ENCODE peak calls at places on chromosome 22, in five cellular contexts. C, W, R, Y and B are unnamed samples.

GRCh38 chr22:50633771-50634170 is 5.8 kb upstream of the ARSA start:
- DNase-seq in C (no peak), W (no peak), R (no peak), Y (no peak), B (no peak)

GRCh38 chr22:47367993-47368945 is 605.8 kb downstream of the TBC1D22A start:
- DNase-seq in C (no peak), W (no peak), R (no peak), Y (no peak), B (peak; percentile 2)

GRCh38 chr22:35516723-35517122 is 23.9 kb upstream of the RASD2 start:
- DNase-seq in C (no peak), W (no peak), R (no peak), Y (no peak), B (no peak)

GRCh38 chr22:48268771-48269552 is 1506.5 kb downstream of the TBC1D22A start:
- DNase-seq in C (no peak), W (no peak), R (peak; percentile 80), Y (no peak), B (no peak)

GRCh38 chr22:28728621-28729313 is 12.9 kb downstream of the CHEK2 start:
- DNase-seq in C (no peak), W (no peak), R (no peak), Y (no peak), B (no peak)

GRCh38 chr22:26949193-26949592 is 291.8 kb downstream of the MIAT start:
- DNase-seq in C (no peak), W (no peak), R (peak; percentile 25), Y (no peak), B (no peak)

GRCh38 chr22:50578776-50579310 is 616 bp upstream of the CPT1B start:
- DNase-seq in C (no peak), W (no peak), R (no peak), Y (no peak), B (no peak)

GRCh38 chr22:45878051-45878764 is 98.8 kb downstream of the WNT7B start:
- DNase-seq in C (no peak), W (peak; percentile 90), R (peak; percentile 2), Y (no peak), B (peak; percentile 77)

GRCh38 chr22:28229566-28230483 is 310.8 kb upstream of the PITPNB start:
- DNase-seq in C (no peak), W (no peak), R (peak; percentile 30), Y (no peak), B (no peak)

GRCh38 chr22:43078522-43078921 is 10.7 kb downstream of the TTLL1 start:
- DNase-seq in C (no peak), W (no peak), R (no peak), Y (no peak), B (no peak)

GRCh38 chr22:25081409-25081824 is 118.2 kb upstream of the CRYBB3 start:
- DNase-seq in C (no peak), W (peak; percentile 25), R (peak; percentile 21), Y (peak; percentile 49), B (peak; percentile 34)

GRCh38 chr22:44067033-44067432 is 42.9 kb downstream of the PARVB start:
- DNase-seq in C (no peak), W (no peak), R (no peak), Y (no peak), B (no peak)

GRCh38 chr22:42895087-42895486 is 38.0 kb upstream of the ARFGAP3 start:
- DNase-seq in C (no peak), W (no peak), R (no peak), Y (no peak), B (no peak)

GRCh38 chr22:26313291-26313690 is 115.8 kb upstream of the ASPHD2 start:
- DNase-seq in C (no peak), W (no peak), R (no peak), Y (no peak), B (no peak)

GRCh38 chr22:44746836-44747519 is 5.4 kb upstream of the ARHGAP8 start:
- DNase-seq in C (no peak), W (no peak), R (no peak), Y (no peak), B (no peak)

GRCh38 chr22:50486561-50487289 is at the start of gene MIOX:
- DNase-seq in C (no peak), W (peak; percentile 23), R (peak; percentile 29), Y (no peak), B (no peak)

GRCh38 chr22:21938906-21939305 is 13.7 kb downstream of the PPM1F start:
- DNase-seq in C (no peak), W (no peak), R (no peak), Y (no peak), B (no peak)

GRCh38 chr22:33038131-33038772 is 19.9 kb downstream of the SYN3 start:
- DNase-seq in C (no peak), W (no peak), R (peak; percentile 57), Y (no peak), B (peak; percentile 28)

GRCh38 chr22:47257566-47257965 is 495.1 kb downstream of the TBC1D22A start:
- DNase-seq in C (no peak), W (no peak), R (no peak), Y (no peak), B (no peak)

GRCh38 chr22:37664249-37665101 is 6.0 kb downstream of the PDXP start:
- DNase-seq in C (no peak), W (no peak), R (no peak), Y (no peak), B (no peak)

GRCh38 chr22:44676441-44677298 is 25.3 kb upstream of the PRR5 start:
- DNase-seq in C (no peak), W (no peak), R (no peak), Y (peak; percentile 28), B (peak; percentile 67)

GRCh38 chr22:35868938-35869337 is 151.3 kb downstream of the APOL5 start:
- DNase-seq in C (no peak), W (no peak), R (no peak), Y (no peak), B (no peak)

GRCh38 chr22:23700706-23701105 is 9.9 kb downstream of the RGL4 start:
- DNase-seq in C (no peak), W (no peak), R (no peak), Y (no peak), B (no peak)

GRCh38 chr22:38017272-38017920 is 33.0 kb upstream of the SOX10 start:
- DNase-seq in C (peak; percentile 63), W (no peak), R (peak; percentile 58), Y (no peak), B (no peak)

GRCh38 chr22:40368016-40368415 is 2.4 kb upstream of the SGSM3 start:
- DNase-seq in C (no peak), W (no peak), R (no peak), Y (no peak), B (no peak)

GRCh38 chr22:36921309-36922096 is 8.1 kb downstream of the CSF2RB start:
- DNase-seq in C (no peak), W (no peak), R (no peak), Y (no peak), B (no peak)

GRCh38 chr22:45515678-45516077 is 13.0 kb downstream of the FBLN1 start:
- DNase-seq in C (no peak), W (no peak), R (no peak), Y (no peak), B (no peak)

GRCh38 chr22:37192232-37192631 is 4.2 kb upstream of the C1QTNF6 start:
- DNase-seq in C (no peak), W (no peak), R (no peak), Y (no peak), B (no peak)

GRCh38 chr22:46456818-46457163 is 80.6 kb downstream of the CELSR1 start:
- DNase-seq in C (no peak), W (no peak), R (no peak), Y (no peak), B (no peak)

GRCh38 chr22:48755332-48755949 is 1072.2 kb downstream of the BRD1 start:
- DNase-seq in C (no peak), W (no peak), R (no peak), Y (no peak), B (no peak)

GRCh38 chr22:31637938-31638618 is 23.9 kb downstream of the PISD start:
- DNase-seq in C (no peak), W (no peak), R (peak; percentile 49), Y (no peak), B (no peak)